ENCODE peak calls at places on chromosome 7, in four cellular contexts. U is K562, C is HepG2, E is GM12878. L is an unnamed sample.

GRCh38 chr7:48154792-48155413 is 16.4 kb upstream of the ABCA13 start:
- DNase-seq in E (no peak), U (no peak), C (peak), L (peak)

GRCh38 chr7:37212526-37212925 is 236.1 kb downstream of the ELMO1 start:
- DNase-seq in E (no peak), U (no peak), C (no peak), L (no peak)

GRCh38 chr7:44608916-44609648 is 2.7 kb downstream of the OGDH start:
- DNase-seq in U (no peak), E (no peak), C (no peak), L (no peak)

GRCh38 chr7:25860206-25860881 is 291.7 kb upstream of the NFE2L3 start:
- DNase-seq in E (no peak), C (no peak), U (no peak), L (no peak)

GRCh38 chr7:71705217-71705616 is 573.3 kb downstream of the GALNT17 start:
- DNase-seq in E (no peak), C (no peak), U (no peak), L (no peak)

GRCh38 chr7:151833213-151833651 is 43.7 kb downstream of the PRKAG2 start:
- DNase-seq in E (no peak), C (no peak), U (no peak), L (no peak)

GRCh38 chr7:141097430-141097829 is 23.6 kb downstream of the TMEM178B start:
- DNase-seq in C (no peak), E (no peak), U (no peak), L (no peak)

GRCh38 chr7:150322833-150323681 is at the start of the genes ACTR3C and LRRC61:
- DNase-seq in U (peak), E (no peak), C (peak), L (peak)

GRCh38 chr7:2474224-2474623 is 2.0 kb downstream of the GRIFIN start:
- DNase-seq in U (no peak), C (no peak), E (no peak), L (no peak)

GRCh38 chr7:39683216-39683845 is 60.0 kb downstream of the RALA start:
- DNase-seq in C (no peak), E (no peak), U (no peak), L (no peak)
- TF ChIP-seq SP1 in C (no peak), E (no peak), U (no peak), L (no peak)

GRCh38 chr7:10940748-10941358 is 32.8 kb upstream of the PHF14 start:
- DNase-seq in C (no peak), E (no peak), U (no peak), L (peak)
- TF ChIP-seq BHLHE40 in C (no peak), E (no peak), U (no peak), L (no peak)

DNA sequence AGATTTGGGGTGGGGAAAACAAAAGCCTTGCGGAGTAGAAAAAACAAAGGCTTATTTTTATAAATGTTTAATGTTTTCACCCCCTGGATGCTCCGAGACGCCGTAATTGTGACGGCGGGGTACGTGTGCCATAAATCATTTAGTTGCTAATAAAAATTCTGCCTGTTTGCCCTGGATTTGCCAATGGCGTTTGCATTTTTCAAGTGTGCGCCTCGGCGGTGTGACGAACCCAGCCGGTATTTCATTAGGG is 2.5 kb upstream of the TNRC18 start:
- DNase-seq in U (no peak), E (no peak), C (no peak), L (no peak)
- TF ChIP-seq TARDBP in U (no peak), E (no peak), C (no peak), L (no peak)

DNA sequence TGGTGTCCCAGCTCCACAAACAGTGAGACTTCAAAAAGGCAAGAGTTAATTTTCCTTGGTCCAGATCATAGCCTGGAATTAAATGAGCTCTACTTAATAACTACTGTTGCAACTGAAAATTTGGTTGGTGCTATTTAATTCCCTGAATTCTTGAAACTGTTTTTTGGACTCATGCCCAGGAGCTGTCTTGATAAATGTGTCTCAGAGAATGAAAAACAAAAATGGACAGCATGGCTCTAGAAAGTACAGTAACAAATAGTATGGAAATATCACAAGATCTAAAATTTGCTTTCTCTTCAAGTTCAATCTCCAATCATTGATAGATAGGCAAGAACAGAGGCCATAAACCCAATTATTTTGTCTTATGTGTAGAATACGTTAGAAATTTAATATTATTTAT is 42.5 kb downstream of the CCDC71L start:
- DNase-seq in C (no peak), U (no peak), E (no peak), L (no peak)
- TF ChIP-seq SP1 in C (no peak), U (no peak), E (no peak), L (no peak)

GRCh38 chr7:91310829-91311460 is 46.7 kb downstream of the FZD1 start:
- DNase-seq in C (no peak), U (no peak), E (no peak), L (no peak)
- TF ChIP-seq BHLHE40 in C (no peak), U (no peak), E (no peak), L (no peak)

GRCh38 chr7:144027070-144027469 is 21.7 kb upstream of the OR2A5 start:
- DNase-seq in E (no peak), U (no peak), C (peak), L (no peak)
- TF ChIP-seq TARDBP in E (no peak), U (no peak), C (no peak), L (no peak)

GRCh38 chr7:31938650-31939049 is 131.6 kb downstream of the PDE1C start:
- DNase-seq in C (no peak), U (no peak), E (no peak), L (peak)
- TF ChIP-seq SP1 in C (no peak), U (no peak), E (no peak), L (no peak)

GRCh38 chr7:16484453-16485158 is 19.1 kb upstream of the SOSTDC1 start:
- DNase-seq in C (peak), E (no peak), U (no peak), L (peak)
- TF ChIP-seq BHLHE40 in C (no peak), E (no peak), U (no peak), L (no peak)

GRCh38 chr7:134996097-134996550 is 9.8 kb downstream of the AGBL3 start:
- DNase-seq in C (no peak), E (peak), U (no peak), L (no peak)
- TF ChIP-seq TARDBP in C (no peak), E (no peak), U (no peak), L (no peak)

L was measured in HEK293T.